ENCODE peak calls at places on chromosomes 1 and 21, in six cellular contexts. One of them, this sample, is unnamed.

GRCh38 chr1:42418516-42418915 is 37.3 kb downstream of the ZMYND12 start:
- DNase-seq in neuronal stem cell: no peak
- DNase-seq in IMR-90: no peak
- DNase-seq in H9: no peak
- DNase-seq in mesenchymal stem cell: no peak
- DNase-seq in trophoblast cell: no peak
- DNase-seq in this sample: no peak

GRCh38 chr1:30525980-30526651 is 197.3 kb downstream of the MATN1 start:
- DNase-seq in neuronal stem cell: no peak
- DNase-seq in IMR-90: peak; percentile 44
- DNase-seq in H9: no peak
- DNase-seq in mesenchymal stem cell: peak; percentile 3
- DNase-seq in trophoblast cell: no peak
- DNase-seq in this sample: no peak

GRCh38 chr1:147815503-147815902 is 55.1 kb upstream of the GJA5 start:
- DNase-seq in neuronal stem cell: no peak
- DNase-seq in IMR-90: no peak
- DNase-seq in H9: no peak
- DNase-seq in mesenchymal stem cell: no peak
- DNase-seq in trophoblast cell: peak; percentile 46
- DNase-seq in this sample: no peak

GRCh38 chr1:208593306-208594006 is 349.3 kb upstream of the PLXNA2 start:
- DNase-seq in neuronal stem cell: no peak
- DNase-seq in IMR-90: no peak
- DNase-seq in H9: no peak
- DNase-seq in mesenchymal stem cell: no peak
- DNase-seq in trophoblast cell: no peak
- DNase-seq in this sample: no peak

GRCh38 chr1:228768345-228768717 is 33.1 kb downstream of the RHOU start:
- DNase-seq in neuronal stem cell: no peak
- DNase-seq in IMR-90: no peak
- DNase-seq in H9: no peak
- DNase-seq in mesenchymal stem cell: no peak
- DNase-seq in trophoblast cell: no peak
- DNase-seq in this sample: no peak

GRCh38 chr1:180791806-180792205 is 120.9 kb upstream of the KIAA1614 start:
- DNase-seq in neuronal stem cell: no peak
- DNase-seq in IMR-90: peak; percentile 17
- DNase-seq in H9: no peak
- DNase-seq in mesenchymal stem cell: no peak
- DNase-seq in trophoblast cell: no peak
- DNase-seq in this sample: no peak

GRCh38 chr1:14755518-14756252 is 157.2 kb downstream of the KAZN start:
- DNase-seq in neuronal stem cell: no peak
- DNase-seq in IMR-90: no peak
- DNase-seq in H9: no peak
- DNase-seq in mesenchymal stem cell: peak; percentile 43
- DNase-seq in trophoblast cell: no peak
- DNase-seq in this sample: no peak

GRCh38 chr1:87196110-87196509 is 132.6 kb upstream of the LMO4 start:
- DNase-seq in neuronal stem cell: no peak
- DNase-seq in IMR-90: no peak
- DNase-seq in H9: no peak
- DNase-seq in mesenchymal stem cell: no peak
- DNase-seq in trophoblast cell: no peak
- DNase-seq in this sample: no peak

GRCh38 chr1:1033009-1033587 is 13.2 kb downstream of the AGRN start:
- DNase-seq in neuronal stem cell: peak; percentile 96
- DNase-seq in IMR-90: peak; percentile 63
- DNase-seq in H9: peak; percentile 97
- DNase-seq in mesenchymal stem cell: peak; percentile 84
- DNase-seq in trophoblast cell: peak; percentile 75
- DNase-seq in this sample: peak; percentile 97

GRCh38 chr1:110102081-110102480 is 10.2 kb upstream of the UBL4B start:
- DNase-seq in neuronal stem cell: no peak
- DNase-seq in IMR-90: peak; percentile 26
- DNase-seq in H9: no peak
- DNase-seq in mesenchymal stem cell: no peak
- DNase-seq in trophoblast cell: no peak
- DNase-seq in this sample: no peak

GRCh38 chr21:38790038-38790437 is 15.7 kb upstream of the ETS2 start:
- DNase-seq in neuronal stem cell: no peak
- DNase-seq in IMR-90: no peak
- DNase-seq in H9: no peak
- DNase-seq in mesenchymal stem cell: no peak
- DNase-seq in trophoblast cell: no peak
- DNase-seq in this sample: no peak

GRCh38 chr1:53899206-53899628 is 5.2 kb downstream of the DIO1 start:
- DNase-seq in neuronal stem cell: no peak
- DNase-seq in IMR-90: peak; percentile 69
- DNase-seq in H9: no peak
- DNase-seq in mesenchymal stem cell: peak; percentile 26
- DNase-seq in trophoblast cell: no peak
- DNase-seq in this sample: no peak

GRCh38 chr1:43799656-43800629 is 92.6 kb downstream of the ST3GAL3 start:
- DNase-seq in neuronal stem cell: no peak
- DNase-seq in IMR-90: peak; percentile 95
- DNase-seq in H9: no peak
- DNase-seq in mesenchymal stem cell: peak; percentile 90
- DNase-seq in trophoblast cell: no peak
- DNase-seq in this sample: no peak

GRCh38 chr1:244437108-244437507 is 14.6 kb downstream of the ADSS2 start:
- DNase-seq in neuronal stem cell: no peak
- DNase-seq in IMR-90: peak; percentile 57
- DNase-seq in H9: no peak
- DNase-seq in mesenchymal stem cell: no peak
- DNase-seq in trophoblast cell: no peak
- DNase-seq in this sample: no peak

GRCh38 chr1:29363536-29363935 is 127.2 kb downstream of the PTPRU start:
- DNase-seq in neuronal stem cell: no peak
- DNase-seq in IMR-90: no peak
- DNase-seq in H9: peak; percentile 17
- DNase-seq in mesenchymal stem cell: no peak
- DNase-seq in trophoblast cell: no peak
- DNase-seq in this sample: no peak

GRCh38 chr1:242017580-242018233 is 18.8 kb upstream of the MAP1LC3C start:
- DNase-seq in neuronal stem cell: no peak
- DNase-seq in IMR-90: peak; percentile 21
- DNase-seq in H9: peak; percentile 49
- DNase-seq in mesenchymal stem cell: peak; percentile 24
- DNase-seq in trophoblast cell: peak; percentile 83
- DNase-seq in this sample: no peak

GRCh38 chr1:194658090-194658439 is 1471.7 kb upstream of the B3GALT2 start:
- DNase-seq in neuronal stem cell: no peak
- DNase-seq in IMR-90: peak; percentile 81
- DNase-seq in H9: no peak
- DNase-seq in mesenchymal stem cell: no peak
- DNase-seq in trophoblast cell: peak; percentile 46
- DNase-seq in this sample: no peak

GRCh38 chr1:116377564-116378529 is 4.8 kb downstream of the ATP1A1 start:
- DNase-seq in neuronal stem cell: no peak
- DNase-seq in IMR-90: peak; percentile 96
- DNase-seq in H9: no peak
- DNase-seq in mesenchymal stem cell: peak; percentile 93
- DNase-seq in trophoblast cell: peak; percentile 62
- DNase-seq in this sample: no peak

GRCh38 chr1:99786751-99787501 is 20.5 kb upstream of the FRRS1 start:
- DNase-seq in neuronal stem cell: no peak
- DNase-seq in IMR-90: no peak
- DNase-seq in H9: no peak
- DNase-seq in mesenchymal stem cell: no peak
- DNase-seq in trophoblast cell: no peak
- DNase-seq in this sample: no peak

GRCh38 chr21:14438204-14438603 is 55.3 kb upstream of the HSPA13 start:
- DNase-seq in neuronal stem cell: no peak
- DNase-seq in IMR-90: no peak
- DNase-seq in H9: no peak
- DNase-seq in mesenchymal stem cell: peak; percentile 8
- DNase-seq in trophoblast cell: peak; percentile 49
- DNase-seq in this sample: no peak

GRCh38 chr1:77783141-77783540 is 3.7 kb downstream of the MIGA1 start:
- DNase-seq in neuronal stem cell: no peak
- DNase-seq in IMR-90: no peak
- DNase-seq in H9: no peak
- DNase-seq in mesenchymal stem cell: no peak
- DNase-seq in trophoblast cell: no peak
- DNase-seq in this sample: no peak

GRCh38 chr1:96538001-96538649 is 183.5 kb upstream of the PTBP2 start:
- DNase-seq in neuronal stem cell: no peak
- DNase-seq in IMR-90: peak; percentile 68
- DNase-seq in H9: peak; percentile 45
- DNase-seq in mesenchymal stem cell: peak; percentile 88
- DNase-seq in trophoblast cell: no peak
- DNase-seq in this sample: no peak

DNA sequence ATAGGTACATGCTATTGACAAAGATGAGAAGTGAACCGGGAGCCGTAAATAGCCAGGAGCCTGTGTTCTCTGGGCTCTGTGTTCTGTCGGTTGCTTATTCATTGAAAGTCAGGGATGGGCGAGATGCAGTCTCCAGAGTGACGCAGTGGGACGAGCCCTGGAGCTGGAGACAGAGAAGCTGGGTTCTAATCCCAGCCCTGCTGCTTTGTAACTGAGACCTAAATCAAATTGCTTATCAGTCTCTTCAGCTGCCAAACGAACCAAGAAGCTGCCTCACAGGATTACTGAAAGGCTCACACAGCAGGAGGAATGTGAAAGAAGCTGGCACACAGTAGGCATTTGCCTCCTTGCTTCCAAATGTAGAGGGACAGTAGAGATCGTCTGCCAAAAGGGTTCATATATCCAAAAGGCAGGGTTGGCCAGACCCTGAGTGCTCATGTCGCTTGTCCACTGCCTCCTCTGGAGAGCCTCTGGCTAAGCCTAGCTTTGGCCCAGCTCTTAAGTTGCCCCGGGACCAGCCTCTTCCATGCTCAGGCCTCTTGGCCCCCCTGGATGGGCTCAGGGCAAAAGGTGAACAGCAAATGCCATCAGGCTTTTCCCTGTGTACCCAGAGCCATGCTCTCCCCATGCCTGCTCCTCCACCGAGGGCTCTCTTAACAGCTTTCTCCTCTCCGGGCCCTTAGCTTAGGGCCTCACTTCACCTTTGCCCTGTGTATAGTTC is 134.2 kb upstream of the IPO9 start:
- DNase-seq in neuronal stem cell: no peak
- DNase-seq in IMR-90: no peak
- DNase-seq in H9: no peak
- DNase-seq in mesenchymal stem cell: no peak
- DNase-seq in trophoblast cell: no peak
- DNase-seq in this sample: no peak
- H3K4me1 ChIP-seq in neuronal stem cell: peaks cover 32% of the 10 kb centered on the region
- H3K4me1 ChIP-seq in IMR-90: peaks cover 37% of the 10 kb centered on the region
- H3K4me1 ChIP-seq in H9: peaks cover 5% of the 10 kb centered on the region
- H3K4me1 ChIP-seq in mesenchymal stem cell: peaks cover 29% of the 10 kb centered on the region
- H3K4me1 ChIP-seq in trophoblast cell: no peaks in the 10 kb centered on the region
- H3K4me1 ChIP-seq in this sample: peaks cover 16% of the 10 kb centered on the region

DNA sequence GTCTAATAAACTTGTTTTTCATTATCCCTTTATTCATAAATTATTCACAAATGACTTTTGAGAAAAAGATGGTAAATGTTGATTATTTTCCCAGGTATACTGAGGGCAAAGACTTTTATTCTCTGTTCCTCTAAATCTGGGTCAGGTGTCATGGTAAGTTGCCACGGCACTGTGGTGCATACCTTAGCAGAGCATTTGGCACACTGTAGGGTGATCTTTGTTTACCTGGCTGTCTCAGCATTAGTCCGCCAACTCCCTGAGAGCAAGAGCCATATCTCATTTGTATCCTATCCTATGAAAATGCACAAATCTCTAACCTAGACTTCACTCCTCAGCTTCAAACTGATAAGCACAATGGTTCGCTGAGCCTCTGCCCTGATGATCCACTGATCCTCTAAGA is 24.9 kb downstream of the GDAP2 start:
- DNase-seq in neuronal stem cell: no peak
- DNase-seq in IMR-90: no peak
- DNase-seq in H9: no peak
- DNase-seq in mesenchymal stem cell: no peak
- DNase-seq in trophoblast cell: no peak
- DNase-seq in this sample: no peak
- H3K14ac ChIP-seq in neuronal stem cell: no peak overlapping the region
- H3K14ac ChIP-seq in IMR-90: no peak overlapping the region
- H3K14ac ChIP-seq in H9: no peak overlapping the region
- H3K14ac ChIP-seq in mesenchymal stem cell: no peak overlapping the region
- H3K14ac ChIP-seq in trophoblast cell: no peak overlapping the region
- H3K14ac ChIP-seq in this sample: no peak overlapping the region

GRCh38 chr1:81313289-81313688 is 487.4 kb upstream of the ADGRL2 start:
- DNase-seq in neuronal stem cell: no peak
- DNase-seq in IMR-90: no peak
- DNase-seq in H9: no peak
- DNase-seq in mesenchymal stem cell: no peak
- DNase-seq in trophoblast cell: no peak
- DNase-seq in this sample: no peak

GRCh38 chr1:81314497-81314896 is 486.2 kb upstream of the ADGRL2 start:
- DNase-seq in neuronal stem cell: no peak
- DNase-seq in IMR-90: no peak
- DNase-seq in H9: no peak
- DNase-seq in mesenchymal stem cell: peak; percentile 20
- DNase-seq in trophoblast cell: no peak
- DNase-seq in this sample: no peak

GRCh38 chr1:81317191-81317590 is 483.5 kb upstream of the ADGRL2 start:
- DNase-seq in neuronal stem cell: no peak
- DNase-seq in IMR-90: no peak
- DNase-seq in H9: no peak
- DNase-seq in mesenchymal stem cell: no peak
- DNase-seq in trophoblast cell: no peak
- DNase-seq in this sample: no peak

GRCh38 chr1:81312272-81312754 is 488.4 kb upstream of the ADGRL2 start:
- DNase-seq in neuronal stem cell: no peak
- DNase-seq in IMR-90: no peak
- DNase-seq in H9: peak; percentile 57
- DNase-seq in mesenchymal stem cell: no peak
- DNase-seq in trophoblast cell: no peak
- DNase-seq in this sample: no peak
- H3K4me1 ChIP-seq in neuronal stem cell: peaks cover 48% of the 10 kb centered on the region
- H3K4me1 ChIP-seq in IMR-90: no peaks in the 10 kb centered on the region
- H3K4me1 ChIP-seq in H9: peaks cover 10% of the 10 kb centered on the region
- H3K4me1 ChIP-seq in mesenchymal stem cell: no peaks in the 10 kb centered on the region
- H3K4me1 ChIP-seq in trophoblast cell: no peaks in the 10 kb centered on the region
- H3K4me1 ChIP-seq in this sample: peaks cover 22% of the 10 kb centered on the region

GRCh38 chr1:161046574-161047167 is 894 bp upstream of the USF1 start:
- DNase-seq in neuronal stem cell: no peak
- DNase-seq in IMR-90: no peak
- DNase-seq in H9: no peak
- DNase-seq in mesenchymal stem cell: no peak
- DNase-seq in trophoblast cell: peak; percentile 27
- DNase-seq in this sample: no peak

GRCh38 chr1:161044908-161045748 is 649 bp downstream of the USF1 start:
- DNase-seq in neuronal stem cell: peak; percentile 51
- DNase-seq in IMR-90: peak; percentile 58
- DNase-seq in H9: peak; percentile 72
- DNase-seq in mesenchymal stem cell: peak; percentile 83
- DNase-seq in trophoblast cell: peak; percentile 71
- DNase-seq in this sample: peak; percentile 64

GRCh38 chr1:161045749-161046573 is at the start of gene USF1:
- DNase-seq in neuronal stem cell: peak; percentile 93
- DNase-seq in IMR-90: peak; percentile 95
- DNase-seq in H9: peak; percentile 95
- DNase-seq in mesenchymal stem cell: peak; percentile 97
- DNase-seq in trophoblast cell: peak; percentile 99
- DNase-seq in this sample: peak; percentile 93

GRCh38 chr1:161048949-161049722 is 3.4 kb upstream of the USF1 start:
- DNase-seq in neuronal stem cell: no peak
- DNase-seq in IMR-90: no peak
- DNase-seq in H9: no peak
- DNase-seq in mesenchymal stem cell: no peak
- DNase-seq in trophoblast cell: no peak
- DNase-seq in this sample: no peak

GRCh38 chr1:161047436-161048420 is 2.0 kb upstream of the USF1 start:
- DNase-seq in neuronal stem cell: no peak
- DNase-seq in IMR-90: no peak
- DNase-seq in H9: no peak
- DNase-seq in mesenchymal stem cell: no peak
- DNase-seq in trophoblast cell: no peak
- DNase-seq in this sample: no peak
- H3K14ac ChIP-seq in neuronal stem cell: no peak overlapping the region
- H3K14ac ChIP-seq in IMR-90: no peak overlapping the region
- H3K14ac ChIP-seq in H9: no peak overlapping the region
- H3K14ac ChIP-seq in mesenchymal stem cell: no peak overlapping the region
- H3K14ac ChIP-seq in trophoblast cell: no peak overlapping the region
- H3K14ac ChIP-seq in this sample: no peak overlapping the region